ENCODE peak calls at places on chromosomes 5 and 9, in six cellular contexts. V, A, Y, P, H and N are unnamed samples.
A peak's percentile ranks its signal among the peaks of the same experiment; 100 is the strongest.

GRCh38 chr5:52895572-52896296 is 93.4 kb upstream of the ITGA2 start:
- DNase-seq in V (no peak), A (no peak), Y (no peak), P (no peak), H (no peak), N (no peak)

GRCh38 chr5:151740336-151740942 is 18.0 kb downstream of the ATOX1 start:
- DNase-seq in V (peak; percentile 74), A (peak; percentile 92), Y (peak; percentile 13), P (peak; percentile 62), H (peak; percentile 51), N (peak; percentile 91)

GRCh38 chr5:141507387-141508091 is 18.7 kb downstream of the PCDHGC5 start:
- DNase-seq in V (no peak), A (peak; percentile 93), Y (no peak), P (peak; percentile 67), H (no peak), N (peak; percentile 89)

GRCh38 chr5:132591140-132591539 is 34.4 kb downstream of the RAD50 start:
- DNase-seq in V (no peak), A (no peak), Y (no peak), P (no peak), H (no peak), N (no peak)

GRCh38 chr5:72138943-72139467 is 31.7 kb downstream of the MAP1B start:
- DNase-seq in V (no peak), A (peak; percentile 77), Y (no peak), P (no peak), H (no peak), N (peak; percentile 95)

GRCh38 chr9:124887832-124888231 is 25.9 kb downstream of the ARPC5L start:
- DNase-seq in V (no peak), A (no peak), Y (no peak), P (no peak), H (no peak), N (no peak)

GRCh38 chr5:180096616-180097015 is 25.1 kb upstream of the RNF130 start:
- DNase-seq in V (no peak), A (no peak), Y (no peak), P (no peak), H (no peak), N (no peak)

GRCh38 chr9:114884787-114885452 is 45.5 kb downstream of the TNFSF8 start:
- DNase-seq in V (peak; percentile 78), A (peak; percentile 51), Y (no peak), P (no peak), H (no peak), N (no peak)

GRCh38 chr9:110426052-110426709 is 88.5 kb upstream of the TXNDC8 start:
- DNase-seq in V (no peak), A (no peak), Y (peak; percentile 28), P (no peak), H (no peak), N (no peak)

GRCh38 chr9:136447173-136447778 is 7.6 kb upstream of the INPP5E start:
- DNase-seq in V (no peak), A (no peak), Y (no peak), P (no peak), H (no peak), N (no peak)

GRCh38 chr9:113488071-113488470 is 24.5 kb downstream of the RGS3 start:
- DNase-seq in V (no peak), A (no peak), Y (no peak), P (no peak), H (no peak), N (no peak)

GRCh38 chr5:77138981-77139380 is 51.9 kb upstream of the ZBED3 start:
- DNase-seq in V (no peak), A (peak; percentile 72), Y (no peak), P (peak; percentile 10), H (no peak), N (peak; percentile 55)

GRCh38 chr5:176413255-176413565 is 3.1 kb downstream of the CLTB start:
- DNase-seq in V (no peak), A (peak; percentile 41), Y (no peak), P (no peak), H (no peak), N (no peak)

GRCh38 chr9:121499427-121500164 is at the start of gene GGTA1:
- DNase-seq in V (peak; percentile 14), A (peak; percentile 53), Y (peak; percentile 60), P (peak; percentile 72), H (peak; percentile 67), N (no peak)

GRCh38 chr9:25094518-25094917 is 548.8 kb upstream of the IZUMO3 start:
- DNase-seq in V (no peak), A (no peak), Y (no peak), P (no peak), H (no peak), N (no peak)

GRCh38 chr5:60836131-60836530 is 7.9 kb downstream of the ELOVL7 start:
- DNase-seq in V (no peak), A (no peak), Y (no peak), P (no peak), H (no peak), N (no peak)

GRCh38 chr5:989961-990530 is 18.6 kb upstream of the NKD2 start:
- DNase-seq in V (no peak), A (peak; percentile 18), Y (no peak), P (peak; percentile 44), H (peak; percentile 73), N (no peak)

GRCh38 chr5:173884402-173885053 is 3.6 kb upstream of the CPEB4 start:
- DNase-seq in V (peak; percentile 57), A (no peak), Y (no peak), P (no peak), H (no peak), N (no peak)

GRCh38 chr9:89949116-89949515 is 344.3 kb downstream of the GADD45G start:
- DNase-seq in V (no peak), A (no peak), Y (no peak), P (peak; percentile 18), H (no peak), N (no peak)

GRCh38 chr5:37932450-37932849 is 92.6 kb upstream of the GDNF start:
- DNase-seq in V (no peak), A (no peak), Y (no peak), P (no peak), H (no peak), N (no peak)

GRCh38 chr5:142000176-142000575 is 12.7 kb downstream of the GNPDA1 start:
- DNase-seq in V (no peak), A (no peak), Y (no peak), P (no peak), H (no peak), N (no peak)

GRCh38 chr5:58714046-58714445 is 131.2 kb downstream of the RAB3C start:
- DNase-seq in V (no peak), A (no peak), Y (no peak), P (no peak), H (no peak), N (no peak)

GRCh38 chr5:39283231-39283818 is 64.0 kb upstream of the FYB1 start:
- DNase-seq in V (peak; percentile 79), A (peak; percentile 60), Y (peak; percentile 29), P (peak; percentile 12), H (peak; percentile 55), N (peak; percentile 61)

GRCh38 chr9:84315278-84315877 is 25.2 kb downstream of the SLC28A3 start:
- DNase-seq in V (peak; percentile 43), A (peak; percentile 50), Y (peak; percentile 44), P (peak; percentile 60), H (peak; percentile 71), N (peak; percentile 39)

GRCh38 chr9:33131505-33132248 is 35.5 kb downstream of the B4GALT1 start:
- DNase-seq in V (no peak), A (no peak), Y (no peak), P (no peak), H (no peak), N (no peak)

GRCh38 chr5:72314571-72315172 is 5.4 kb downstream of the MRPS27 start:
- DNase-seq in V (peak; percentile 57), A (peak; percentile 45), Y (peak; percentile 47), P (no peak), H (no peak), N (no peak)

GRCh38 chr5:167030500-167031120 is 1260.8 kb upstream of the WWC1 start:
- DNase-seq in V (peak; percentile 33), A (no peak), Y (no peak), P (peak; percentile 47), H (peak; percentile 60), N (no peak)

GRCh38 chr9:125428060-125428481 is 166.4 kb downstream of the GAPVD1 start:
- DNase-seq in V (peak; percentile 76), A (no peak), Y (no peak), P (no peak), H (no peak), N (no peak)

GRCh38 chr5:871596-872298 is 20.9 kb downstream of the BRD9 start:
- DNase-seq in V (no peak), A (no peak), Y (no peak), P (no peak), H (no peak), N (no peak)

GRCh38 chr5:103224118-103224893 is 34.3 kb upstream of the MACIR start:
- DNase-seq in V (peak; percentile 69), A (peak; percentile 76), Y (peak; percentile 41), P (peak; percentile 47), H (peak; percentile 47), N (peak; percentile 42)

GRCh38 chr5:138449501-138450239 is 10.8 kb downstream of the REEP2 start:
- DNase-seq in V (peak; percentile 95), A (peak; percentile 68), Y (peak; percentile 48), P (peak; percentile 96), H (peak; percentile 95), N (no peak)

GRCh38 chr9:99459923-99460322 is 237.8 kb downstream of the SEC61B start:
- DNase-seq in V (no peak), A (no peak), Y (no peak), P (no peak), H (no peak), N (peak; percentile 40)

GRCh38 chr5:111774525-111774924 is 17.5 kb upstream of the NREP start:
- DNase-seq in V (peak; percentile 83), A (peak; percentile 11), Y (peak; percentile 3), P (peak; percentile 5), H (no peak), N (no peak)

GRCh38 chr9:89953824-89954223 is 349.0 kb downstream of the GADD45G start:
- DNase-seq in V (no peak), A (no peak), Y (no peak), P (no peak), H (no peak), N (no peak)

GRCh38 chr9:34457266-34458012 is 931 bp downstream of the FAM219A start:
- DNase-seq in V (peak; percentile 44), A (peak; percentile 65), Y (peak; percentile 34), P (peak; percentile 64), H (peak; percentile 54), N (peak; percentile 56)

GRCh38 chr9:119441338-119441737 is 72.1 kb upstream of the BRINP1 start:
- DNase-seq in V (no peak), A (no peak), Y (no peak), P (no peak), H (no peak), N (no peak)

GRCh38 chr9:115137511-115137910 is 19.6 kb upstream of the TNC start:
- DNase-seq in V (no peak), A (no peak), Y (no peak), P (no peak), H (no peak), N (no peak)

GRCh38 chr5:74919487-74919886 is 53.3 kb upstream of the FAM169A start:
- DNase-seq in V (no peak), A (peak; percentile 60), Y (no peak), P (peak; percentile 18), H (no peak), N (peak; percentile 40)